ENCODE peak calls at places on chromosomes 13 and 19, in eight cellular contexts. G is uterus, C is foreskin fibroblast, M is Peyer's patch, X is dorsolateral prefrontal cortex, S is endothelial cell, V is fibroblast of lung, L is AG04450. Z is an unnamed sample.

GRCh38 chr13:73069206-73069815 is 10.5 kb downstream of the KLF5 start:
- DNase-seq in G (no peak), V (no peak), S (no peak), L (no peak), C (peak; percentile 4), X (no peak), M (no peak), Z (no peak)

GRCh38 chr19:14002571-14003278 is 3.4 kb downstream of the RFX1 start:
- DNase-seq in C (no peak), G (no peak), M (no peak), X (no peak), V (no peak), L (no peak), S (no peak), Z (no peak)

GRCh38 chr13:114157869-114158495 is 21.1 kb upstream of the CFAP97D2 start:
- DNase-seq in X (no peak), S (no peak), G (no peak), C (no peak), V (no peak), L (no peak), M (no peak), Z (no peak)

GRCh38 chr19:40605201-40605971 is 4.2 kb downstream of the LTBP4 start:
- DNase-seq in L (no peak), G (peak; percentile 67), M (peak; percentile 95), V (peak; percentile 63), X (peak; percentile 63), S (peak; percentile 48), C (peak; percentile 84), Z (no peak)

GRCh38 chr13:34931572-34931971 is 10.5 kb upstream of the NBEA start:
- DNase-seq in X (no peak), V (no peak), G (no peak), M (no peak), S (no peak), L (no peak), C (peak; percentile 35), Z (no peak)

GRCh38 chr19:1355258-1355973 is 28.3 kb upstream of the NDUFS7 start:
- DNase-seq in C (peak; percentile 38), M (peak; percentile 54), L (no peak), V (no peak), S (no peak), G (no peak), X (peak; percentile 63), Z (no peak)

GRCh38 chr19:55340784-55341147 is 1.1 kb downstream of the KMT5C start:
- DNase-seq in M (no peak), S (peak; percentile 41), V (no peak), G (no peak), X (no peak), L (no peak), C (peak; percentile 40), Z (no peak)

GRCh38 chr19:48962029-48962848 is 2.9 kb upstream of the FTL start:
- DNase-seq in M (peak; percentile 92), X (no peak), C (peak; percentile 67), L (no peak), V (peak; percentile 42), S (no peak), G (no peak), Z (no peak)

GRCh38 chr19:10861118-10861651 is 10.2 kb upstream of the CARM1 start:
- DNase-seq in X (no peak), M (peak; percentile 61), G (no peak), C (peak; percentile 46), S (peak; percentile 66), L (no peak), V (no peak), Z (no peak)

GRCh38 chr19:12703056-12703455 is 6.6 kb upstream of the FBXW9 start:
- DNase-seq in X (no peak), M (no peak), C (peak; percentile 50), V (peak; percentile 53), S (no peak), G (no peak), L (no peak), Z (no peak)

GRCh38 chr19:10306327-10306726 is 3.3 kb downstream of the ZGLP1 start:
- DNase-seq in L (no peak), M (no peak), C (no peak), X (no peak), S (no peak), V (no peak), G (no peak), Z (no peak)

GRCh38 chr13:36551445-36551844 is 119.2 kb downstream of the CCNA1 start:
- DNase-seq in S (no peak), G (no peak), V (no peak), X (no peak), M (no peak), L (no peak), C (no peak), Z (no peak)

GRCh38 chr13:81577601-81578000 is 1236.7 kb upstream of the SPRY2 start:
- DNase-seq in S (no peak), V (no peak), L (no peak), C (no peak), M (no peak), G (no peak), X (no peak), Z (no peak)

GRCh38 chr19:54369082-54369691 is 4.5 kb upstream of the LAIR1 start:
- DNase-seq in L (no peak), V (no peak), X (no peak), C (no peak), M (no peak), S (no peak), G (no peak), Z (no peak)

GRCh38 chr13:68019901-68020300 is 789.8 kb upstream of the PCDH9 start:
- DNase-seq in L (no peak), V (no peak), G (no peak), X (no peak), C (no peak), S (no peak), M (no peak), Z (no peak)

GRCh38 chr19:33796164-33797100 is at the start of gene KCTD15:
- DNase-seq in L (no peak), V (peak; percentile 42), M (peak; percentile 65), S (peak; percentile 55), G (peak; percentile 33), C (peak; percentile 77), X (no peak), Z (no peak)

GRCh38 chr13:114328034-114328433 is 13.7 kb downstream of the CHAMP1 start:
- DNase-seq in G (no peak), S (no peak), L (no peak), M (no peak), V (no peak), X (no peak), C (no peak), Z (no peak)

GRCh38 chr13:51704399-51705306 is 99.3 kb downstream of the DHRS12 start:
- DNase-seq in S (no peak), X (no peak), G (no peak), C (no peak), V (no peak), M (no peak), L (no peak), Z (no peak)

GRCh38 chr19:7912144-7912696 is 2.4 kb upstream of the TGFBR3L start:
- DNase-seq in L (no peak), X (no peak), C (no peak), V (no peak), G (peak; percentile 17), M (no peak), S (no peak), Z (no peak)

GRCh38 chr19:28012361-28012760 is 1200.6 kb downstream of the UQCRFS1 start:
- DNase-seq in L (no peak), V (no peak), S (peak; percentile 50), M (no peak), X (no peak), G (no peak), C (no peak), Z (no peak)
- TF ChIP-seq CTCF in L (no peak), V (no peak), S (no peak), M (no peak), X (no peak), G (no peak), C (no peak), Z (no peak)

GRCh38 chr13:101942535-101943157 is 459.2 kb downstream of the FGF14 start:
- DNase-seq in S (no peak), X (no peak), M (no peak), C (no peak), V (no peak), G (no peak), L (no peak), Z (no peak)

GRCh38 chr13:101946411-101946810 is 455.4 kb downstream of the FGF14 start:
- DNase-seq in V (no peak), S (no peak), G (no peak), L (no peak), C (no peak), M (no peak), X (no peak), Z (no peak)

GRCh38 chr13:101941095-101941777 is 460.6 kb downstream of the FGF14 start:
- DNase-seq in M (no peak), G (no peak), C (peak; percentile 44), L (no peak), S (no peak), X (no peak), V (peak; percentile 46), Z (no peak)

GRCh38 chr13:101942038-101942437 is 459.8 kb downstream of the FGF14 start:
- DNase-seq in G (peak; percentile 30), X (no peak), M (no peak), S (peak; percentile 54), L (no peak), V (peak; percentile 59), C (peak; percentile 65), Z (no peak)

GRCh38 chr13:101945435-101945834 is 456.4 kb downstream of the FGF14 start:
- DNase-seq in G (no peak), L (no peak), C (peak; percentile 3), S (no peak), M (no peak), V (no peak), X (no peak), Z (no peak)
- TF ChIP-seq CTCF in G (no peak), L (no peak), C (no peak), S (no peak), M (no peak), V (no peak), X (no peak), Z (no peak)

GRCh38 chr13:112443191-112444000 is 67.2 kb downstream of the SPACA7 start:
- DNase-seq in X (no peak), V (no peak), M (no peak), L (no peak), S (peak; percentile 64), G (no peak), C (peak; percentile 27), Z (no peak)
- TF ChIP-seq CTCF in X (no peak), V (peak; percentile 20), M (no peak), L (peak; percentile 24), S (no peak), G (no peak), C (peak; percentile 41), Z (no peak)

GRCh38 chr13:112062619-112063308 is 4.2 kb upstream of the SOX1 start:
- DNase-seq in V (no peak), X (no peak), G (no peak), C (no peak), S (peak; percentile 79), M (no peak), L (no peak), Z (peak; percentile 68)
- TF ChIP-seq CTCF in V (no peak), X (peak; percentile 48), G (no peak), C (no peak), S (peak; percentile 74), M (no peak), L (no peak), Z (peak; percentile 55)

Z was measured in mesothelial cell of epicardium.